ENCODE peak calls at places on chromosome 14, in eight cellular contexts. One of them, this sample, is unnamed.

GRCh38 chr14:98952595-98953325 is 319.2 kb downstream of the BCL11B start:
- DNase-seq in psoas muscle: peak
- DNase-seq in cardiac muscle cell: no peak
- DNase-seq in sigmoid colon: peak
- DNase-seq in body of pancreas: peak
- DNase-seq in WERI-Rb-1: no peak
- DNase-seq in brain microvascular endothelial cell: peak
- DNase-seq in coronary artery: no peak
- DNase-seq in this sample: no peak

GRCh38 chr14:64234877-64235651 is 59.1 kb downstream of the ESR2 start:
- DNase-seq in brain microvascular endothelial cell: peak
- DNase-seq in WERI-Rb-1: peak
- DNase-seq in cardiac muscle cell: no peak
- DNase-seq in body of pancreas: peak
- DNase-seq in psoas muscle: peak
- DNase-seq in coronary artery: no peak
- DNase-seq in sigmoid colon: no peak
- DNase-seq in this sample: no peak

GRCh38 chr14:34262511-34262910 is 199.5 kb downstream of the SPTSSA start:
- DNase-seq in WERI-Rb-1: no peak
- DNase-seq in brain microvascular endothelial cell: no peak
- DNase-seq in sigmoid colon: no peak
- DNase-seq in body of pancreas: no peak
- DNase-seq in coronary artery: no peak
- DNase-seq in cardiac muscle cell: no peak
- DNase-seq in psoas muscle: no peak
- DNase-seq in this sample: no peak

GRCh38 chr14:98959410-98959809 is 312.6 kb downstream of the BCL11B start:
- DNase-seq in psoas muscle: no peak
- DNase-seq in brain microvascular endothelial cell: no peak
- DNase-seq in WERI-Rb-1: no peak
- DNase-seq in body of pancreas: no peak
- DNase-seq in coronary artery: no peak
- DNase-seq in sigmoid colon: peak
- DNase-seq in cardiac muscle cell: no peak
- DNase-seq in this sample: no peak

GRCh38 chr14:79373451-79373850 is 837.9 kb downstream of the DIO2 start:
- DNase-seq in WERI-Rb-1: no peak
- DNase-seq in psoas muscle: no peak
- DNase-seq in body of pancreas: no peak
- DNase-seq in sigmoid colon: no peak
- DNase-seq in coronary artery: no peak
- DNase-seq in brain microvascular endothelial cell: no peak
- DNase-seq in cardiac muscle cell: no peak
- DNase-seq in this sample: no peak

GRCh38 chr14:31792726-31793125 is 231.5 kb downstream of the NUBPL start:
- DNase-seq in body of pancreas: no peak
- DNase-seq in cardiac muscle cell: no peak
- DNase-seq in sigmoid colon: no peak
- DNase-seq in coronary artery: no peak
- DNase-seq in WERI-Rb-1: no peak
- DNase-seq in brain microvascular endothelial cell: no peak
- DNase-seq in psoas muscle: no peak
- DNase-seq in this sample: no peak

GRCh38 chr14:43795600-43796228 is 711.4 kb downstream of the FSCB start:
- DNase-seq in cardiac muscle cell: peak
- DNase-seq in WERI-Rb-1: no peak
- DNase-seq in sigmoid colon: no peak
- DNase-seq in body of pancreas: peak
- DNase-seq in brain microvascular endothelial cell: no peak
- DNase-seq in psoas muscle: no peak
- DNase-seq in coronary artery: no peak
- DNase-seq in this sample: no peak

GRCh38 chr14:61934385-61934784 is 172.2 kb downstream of the SNAPC1 start:
- DNase-seq in sigmoid colon: no peak
- DNase-seq in brain microvascular endothelial cell: peak
- DNase-seq in body of pancreas: no peak
- DNase-seq in WERI-Rb-1: no peak
- DNase-seq in cardiac muscle cell: no peak
- DNase-seq in coronary artery: no peak
- DNase-seq in psoas muscle: no peak
- DNase-seq in this sample: peak

GRCh38 chr14:26281280-26281998 is 316.4 kb downstream of the NOVA1 start:
- DNase-seq in sigmoid colon: no peak
- DNase-seq in psoas muscle: no peak
- DNase-seq in cardiac muscle cell: peak
- DNase-seq in body of pancreas: no peak
- DNase-seq in WERI-Rb-1: no peak
- DNase-seq in brain microvascular endothelial cell: peak
- DNase-seq in coronary artery: no peak
- DNase-seq in this sample: peak

GRCh38 chr14:105476937-105477658 is 2.5 kb downstream of the CRIP2 start:
- DNase-seq in sigmoid colon: no peak
- DNase-seq in WERI-Rb-1: no peak
- DNase-seq in cardiac muscle cell: no peak
- DNase-seq in brain microvascular endothelial cell: no peak
- DNase-seq in coronary artery: no peak
- DNase-seq in body of pancreas: no peak
- DNase-seq in psoas muscle: no peak
- DNase-seq in this sample: no peak

GRCh38 chr14:22812744-22813143 is 2.5 kb downstream of the SLC7A7 start:
- DNase-seq in coronary artery: no peak
- DNase-seq in cardiac muscle cell: no peak
- DNase-seq in WERI-Rb-1: no peak
- DNase-seq in psoas muscle: no peak
- DNase-seq in body of pancreas: no peak
- DNase-seq in brain microvascular endothelial cell: no peak
- DNase-seq in sigmoid colon: no peak
- DNase-seq in this sample: no peak

GRCh38 chr14:28609228-28609828 is 157.3 kb upstream of the FOXG1 start:
- DNase-seq in cardiac muscle cell: peak
- DNase-seq in WERI-Rb-1: peak
- DNase-seq in brain microvascular endothelial cell: peak
- DNase-seq in psoas muscle: no peak
- DNase-seq in sigmoid colon: no peak
- DNase-seq in coronary artery: no peak
- DNase-seq in body of pancreas: peak
- DNase-seq in this sample: no peak

GRCh38 chr14:71414631-71415403 is 507.6 kb downstream of the PCNX1 start:
- DNase-seq in brain microvascular endothelial cell: no peak
- DNase-seq in body of pancreas: no peak
- DNase-seq in sigmoid colon: no peak
- DNase-seq in WERI-Rb-1: no peak
- DNase-seq in coronary artery: no peak
- DNase-seq in cardiac muscle cell: no peak
- DNase-seq in psoas muscle: no peak
- DNase-seq in this sample: no peak

GRCh38 chr14:98168196-98168985 is 1103.6 kb downstream of the BCL11B start:
- DNase-seq in WERI-Rb-1: no peak
- DNase-seq in coronary artery: no peak
- DNase-seq in brain microvascular endothelial cell: no peak
- DNase-seq in sigmoid colon: no peak
- DNase-seq in cardiac muscle cell: no peak
- DNase-seq in body of pancreas: no peak
- DNase-seq in psoas muscle: no peak
- DNase-seq in this sample: no peak

GRCh38 chr14:51780006-51780692 is 80.3 kb upstream of the GNG2 start:
- DNase-seq in psoas muscle: peak
- DNase-seq in WERI-Rb-1: peak
- DNase-seq in coronary artery: no peak
- DNase-seq in cardiac muscle cell: peak
- DNase-seq in body of pancreas: peak
- DNase-seq in brain microvascular endothelial cell: peak
- DNase-seq in sigmoid colon: peak
- DNase-seq in this sample: peak

GRCh38 chr14:75880512-75880911 is 101.3 kb downstream of the TGFB3 start:
- DNase-seq in brain microvascular endothelial cell: no peak
- DNase-seq in cardiac muscle cell: no peak
- DNase-seq in coronary artery: no peak
- DNase-seq in sigmoid colon: no peak
- DNase-seq in WERI-Rb-1: no peak
- DNase-seq in psoas muscle: no peak
- DNase-seq in body of pancreas: no peak
- DNase-seq in this sample: no peak

GRCh38 chr14:95901014-95901413 is 24.4 kb downstream of the TUNAR start:
- DNase-seq in psoas muscle: no peak
- DNase-seq in body of pancreas: no peak
- DNase-seq in coronary artery: no peak
- DNase-seq in sigmoid colon: no peak
- DNase-seq in cardiac muscle cell: no peak
- DNase-seq in WERI-Rb-1: peak
- DNase-seq in brain microvascular endothelial cell: no peak
- DNase-seq in this sample: no peak

GRCh38 chr14:92903359-92903758 is 19.6 kb upstream of the CHGA start:
- DNase-seq in body of pancreas: no peak
- DNase-seq in cardiac muscle cell: no peak
- DNase-seq in coronary artery: no peak
- DNase-seq in WERI-Rb-1: no peak
- DNase-seq in psoas muscle: no peak
- DNase-seq in sigmoid colon: no peak
- DNase-seq in brain microvascular endothelial cell: no peak
- DNase-seq in this sample: no peak

GRCh38 chr14:71138236-71139057 is 231.2 kb downstream of the PCNX1 start:
- DNase-seq in psoas muscle: no peak
- DNase-seq in coronary artery: no peak
- DNase-seq in WERI-Rb-1: no peak
- DNase-seq in sigmoid colon: no peak
- DNase-seq in cardiac muscle cell: no peak
- DNase-seq in brain microvascular endothelial cell: no peak
- DNase-seq in body of pancreas: no peak
- DNase-seq in this sample: no peak

GRCh38 chr14:81062816-81063215 is 107.4 kb downstream of the TSHR start:
- DNase-seq in brain microvascular endothelial cell: no peak
- DNase-seq in psoas muscle: no peak
- DNase-seq in body of pancreas: peak
- DNase-seq in sigmoid colon: no peak
- DNase-seq in cardiac muscle cell: peak
- DNase-seq in coronary artery: no peak
- DNase-seq in WERI-Rb-1: peak
- DNase-seq in this sample: no peak

DNA sequence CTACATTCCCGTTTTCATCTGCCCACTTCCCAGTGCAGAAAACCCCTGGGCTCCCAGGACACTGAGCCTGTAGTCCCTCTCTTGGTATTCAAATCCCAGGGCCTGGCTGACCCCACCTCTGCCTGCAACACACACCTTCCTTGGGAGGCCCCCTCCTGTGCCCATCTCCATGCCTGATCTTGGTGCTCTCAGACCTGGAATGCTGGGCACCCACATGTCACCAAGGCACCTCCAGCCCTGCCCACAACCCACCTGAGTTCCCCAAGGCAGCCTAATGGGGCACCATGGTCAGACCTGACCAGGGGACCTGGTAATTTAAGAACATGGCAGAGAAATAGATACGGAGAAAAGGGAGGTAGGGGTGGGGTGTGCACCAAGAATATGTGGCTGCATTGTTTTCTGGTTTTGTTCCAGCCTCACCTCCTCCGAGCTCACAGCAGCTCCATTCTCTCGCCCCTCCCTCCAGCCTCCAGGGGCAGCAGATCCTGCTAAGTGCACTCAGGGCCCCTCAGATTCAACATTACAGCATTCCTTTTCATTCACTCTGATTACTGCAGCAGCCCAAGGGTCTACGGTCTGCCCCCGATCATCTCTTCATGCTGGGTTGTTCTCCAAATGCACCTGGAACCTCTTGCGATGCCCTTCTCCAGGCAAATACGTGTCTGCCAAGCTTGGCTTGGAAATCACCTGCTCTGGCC is 9.2 kb upstream of the HSP90AA1 start:
- DNase-seq in body of pancreas: no peak
- DNase-seq in coronary artery: no peak
- DNase-seq in cardiac muscle cell: no peak
- DNase-seq in sigmoid colon: no peak
- DNase-seq in WERI-Rb-1: no peak
- DNase-seq in brain microvascular endothelial cell: peak
- DNase-seq in psoas muscle: no peak
- DNase-seq in this sample: no peak
- H3K4me3 ChIP-seq in body of pancreas: no peak
- H3K4me3 ChIP-seq in coronary artery: no peak
- H3K4me3 ChIP-seq in cardiac muscle cell: no peak
- H3K4me3 ChIP-seq in sigmoid colon: no peak
- H3K4me3 ChIP-seq in WERI-Rb-1: no peak
- H3K4me3 ChIP-seq in brain microvascular endothelial cell: no peak
- H3K4me3 ChIP-seq in psoas muscle: no peak
- H3K4me3 ChIP-seq in this sample: no peak

DNA sequence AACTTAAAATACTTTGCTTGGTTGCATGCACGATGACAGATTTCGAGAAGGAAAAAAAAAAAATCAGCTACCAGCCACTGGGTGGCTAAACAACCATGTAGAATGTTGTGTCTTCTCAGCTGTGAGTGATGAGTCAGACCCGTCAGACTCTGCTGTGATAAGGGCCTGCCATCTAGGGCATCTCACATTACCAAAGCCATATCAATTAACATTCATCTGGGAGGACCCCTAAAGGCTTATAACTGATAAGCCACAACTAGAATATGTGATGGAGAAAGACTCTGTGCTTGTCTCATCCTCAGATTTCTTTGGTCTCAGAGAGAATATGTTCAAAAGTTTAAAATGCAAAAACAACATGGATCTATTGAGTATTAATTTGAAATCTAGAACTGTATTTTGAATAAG is 111.5 kb downstream of the PAX9 start:
- DNase-seq in WERI-Rb-1: no peak
- DNase-seq in coronary artery: no peak
- DNase-seq in cardiac muscle cell: no peak
- DNase-seq in psoas muscle: no peak
- DNase-seq in body of pancreas: no peak
- DNase-seq in brain microvascular endothelial cell: peak
- DNase-seq in sigmoid colon: no peak
- DNase-seq in this sample: no peak
- TF ChIP-seq CTCF in WERI-Rb-1: no peak
- TF ChIP-seq CTCF in coronary artery: no peak
- TF ChIP-seq CTCF in cardiac muscle cell: no peak
- TF ChIP-seq CTCF in psoas muscle: no peak
- TF ChIP-seq CTCF in body of pancreas: no peak
- TF ChIP-seq CTCF in brain microvascular endothelial cell: peak
- TF ChIP-seq CTCF in sigmoid colon: no peak
- TF ChIP-seq CTCF in this sample: peak

GRCh38 chr14:73945159-73945670 is 4.7 kb downstream of the FAM161B start:
- DNase-seq in brain microvascular endothelial cell: no peak
- DNase-seq in cardiac muscle cell: no peak
- DNase-seq in coronary artery: no peak
- DNase-seq in sigmoid colon: no peak
- DNase-seq in body of pancreas: peak
- DNase-seq in WERI-Rb-1: no peak
- DNase-seq in psoas muscle: no peak
- DNase-seq in this sample: no peak
- H3K27ac ChIP-seq in brain microvascular endothelial cell: no peak
- H3K27ac ChIP-seq in cardiac muscle cell: no peak
- H3K27ac ChIP-seq in coronary artery: no peak
- H3K27ac ChIP-seq in sigmoid colon: no peak
- H3K27ac ChIP-seq in body of pancreas: no peak
- H3K27ac ChIP-seq in WERI-Rb-1: no peak
- H3K27ac ChIP-seq in psoas muscle: no peak
- H3K27ac ChIP-seq in this sample: no peak

DNA sequence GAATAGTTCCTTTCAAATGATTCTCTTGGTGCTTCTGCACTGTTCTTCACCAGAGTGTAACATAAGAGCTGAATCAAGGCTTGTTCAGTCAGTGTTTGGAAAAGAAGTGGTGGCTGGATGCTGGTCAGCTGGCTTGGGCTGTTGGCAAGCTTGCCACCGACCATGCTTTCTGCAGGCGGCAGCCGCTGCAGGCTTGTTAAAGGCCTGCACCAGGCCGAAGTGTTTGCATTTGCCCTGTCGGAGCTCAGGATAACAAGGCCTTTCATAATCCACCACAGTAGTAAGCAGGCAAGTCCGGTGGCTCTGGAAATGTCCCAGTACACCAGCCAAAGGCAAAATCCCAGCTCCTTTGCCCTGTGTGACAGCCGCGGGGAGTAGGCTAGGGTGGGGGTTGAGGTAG is 26.9 kb downstream of the DAAM1 start:
- DNase-seq in cardiac muscle cell: no peak
- DNase-seq in brain microvascular endothelial cell: no peak
- DNase-seq in coronary artery: peak
- DNase-seq in WERI-Rb-1: no peak
- DNase-seq in psoas muscle: peak
- DNase-seq in body of pancreas: peak
- DNase-seq in sigmoid colon: peak
- DNase-seq in this sample: peak
- H3K4me3 ChIP-seq in cardiac muscle cell: no peak
- H3K4me3 ChIP-seq in brain microvascular endothelial cell: no peak
- H3K4me3 ChIP-seq in coronary artery: peak
- H3K4me3 ChIP-seq in WERI-Rb-1: no peak
- H3K4me3 ChIP-seq in psoas muscle: no peak
- H3K4me3 ChIP-seq in body of pancreas: no peak
- H3K4me3 ChIP-seq in sigmoid colon: no peak
- H3K4me3 ChIP-seq in this sample: no peak